ENCODE peak calls at places on chromosome 11, in four cellular contexts. I is activated CD4-positive, alpha-beta T cell treated with anti-CD3 and anti-CD28 coated beads, Interleukin-2, amount 50 U/mL, for 4 hours; B is mucosa of descending colon; P is stimulated activated CD4-positive, alpha-beta T cell treated with anti-CD3 and anti-CD28 coated beads, Interleukin-1b, Interleukin-23, amount 100 ng/mL, for 24 hours. Q is an unnamed sample.

GRCh38 chr11:15336016-15336415 is 221.3 kb downstream of the INSC start:
- DNase-seq in I (no peak), B (no peak), P (no peak), Q (no peak)

GRCh38 chr11:125270106-125270505 is 105.6 kb downstream of the PKNOX2 start:
- DNase-seq in I (no peak), B (no peak), P (no peak), Q (no peak)

GRCh38 chr11:85889676-85890579 is 34.7 kb downstream of the CCDC83 start:
- DNase-seq in I (no peak), B (no peak), P (no peak), Q (peak; percentile 53)

GRCh38 chr11:14554959-14555358 is 34.8 kb upstream of the PSMA1 start:
- DNase-seq in I (no peak), B (peak; percentile 51), P (no peak), Q (no peak)

GRCh38 chr11:20374746-20375305 is 11.3 kb downstream of the HTATIP2 start:
- DNase-seq in I (no peak), B (no peak), P (no peak), Q (no peak)

GRCh38 chr11:118002010-118002540 is 15.9 kb downstream of the IL10RA start:
- DNase-seq in I (peak; percentile 58), B (no peak), P (no peak), Q (no peak)

GRCh38 chr11:68776442-68777235 is 25.3 kb upstream of the TESMIN start:
- DNase-seq in I (no peak), B (no peak), P (no peak), Q (no peak)

GRCh38 chr11:15845261-15845660 is 511.1 kb downstream of the SOX6 start:
- DNase-seq in I (no peak), B (no peak), P (no peak), Q (no peak)

GRCh38 chr11:18705651-18706281 is 7.2 kb downstream of the TMEM86A start:
- DNase-seq in I (no peak), B (peak; percentile 45), P (no peak), Q (no peak)

GRCh38 chr11:72221386-72221785 is 3.2 kb upstream of the INPPL1 start:
- DNase-seq in I (no peak), B (no peak), P (no peak), Q (no peak)

GRCh38 chr11:2761131-2762030 is 61.6 kb upstream of the KCNQ1OT1 start:
- DNase-seq in I (no peak), B (peak; percentile 62), P (no peak), Q (no peak)

GRCh38 chr11:69861901-69862300 is 42.7 kb upstream of the FGF3 start:
- DNase-seq in I (no peak), B (no peak), P (no peak), Q (no peak)

GRCh38 chr11:111137846-111138245 is 107.7 kb upstream of the POU2AF2 start:
- DNase-seq in I (no peak), B (no peak), P (no peak), Q (no peak)

GRCh38 chr11:86484164-86484794 is 109.6 kb downstream of the CCDC81 start:
- DNase-seq in I (no peak), B (no peak), P (no peak), Q (peak; percentile 97)

GRCh38 chr11:70618471-70619101 is 220.3 kb downstream of the CTTN start:
- DNase-seq in I (no peak), B (peak; percentile 67), P (no peak), Q (no peak)

GRCh38 chr11:42407379-42407778 is 904.4 kb upstream of the API5 start:
- DNase-seq in I (no peak), B (no peak), P (no peak), Q (no peak)

GRCh38 chr11:35823742-35824298 is 120.0 kb upstream of the LDLRAD3 start:
- DNase-seq in I (no peak), B (no peak), P (no peak), Q (no peak)

GRCh38 chr11:69881467-69882269 is 62.5 kb upstream of the FGF3 start:
- DNase-seq in I (no peak), B (no peak), P (no peak), Q (no peak)

GRCh38 chr11:44989831-44990566 is 39.3 kb upstream of the TP53I11 start:
- DNase-seq in I (no peak), B (no peak), P (no peak), Q (no peak)

GRCh38 chr11:32088117-32088941 is 2.5 kb upstream of the RCN1 start:
- DNase-seq in I (no peak), B (peak; percentile 29), P (no peak), Q (no peak)

GRCh38 chr11:78168539-78169477 is 19.6 kb downstream of the KCTD21 start:
- DNase-seq in I (no peak), B (peak; percentile 38), P (no peak), Q (no peak)

GRCh38 chr11:88310246-88310645 is 27.3 kb downstream of the CTSC start:
- DNase-seq in I (no peak), B (no peak), P (no peak), Q (no peak)

GRCh38 chr11:78821371-78822306 is 247.0 kb upstream of the NARS2 start:
- DNase-seq in I (no peak), B (no peak), P (no peak), Q (no peak)

Q was measured in A549.